ENCODE peak calls at places on chromosomes 5 and 9, in eight cellular contexts. One of them, this sample, is unnamed.

GRCh38 chr5:90131734-90132133 is 277.8 kb downstream of the CETN3 start:
- DNase-seq in ovary: no peak
- DNase-seq in CD4-positive, alpha-beta T cell: no peak
- DNase-seq in nephron progenitor cell: no peak
- DNase-seq in spleen: no peak
- DNase-seq in activated CD8-positive, alpha-beta T cell treated with anti-CD3 and anti-CD28 coated beads for 36 hours: no peak
- DNase-seq in endothelial cell: no peak
- DNase-seq in GM10248: peak; percentile 38
- DNase-seq in this sample: no peak

GRCh38 chr9:79824265-79824664 is 252.5 kb downstream of the TLE4 start:
- DNase-seq in ovary: no peak
- DNase-seq in CD4-positive, alpha-beta T cell: no peak
- DNase-seq in nephron progenitor cell: no peak
- DNase-seq in spleen: no peak
- DNase-seq in activated CD8-positive, alpha-beta T cell treated with anti-CD3 and anti-CD28 coated beads for 36 hours: no peak
- DNase-seq in endothelial cell: no peak
- DNase-seq in GM10248: no peak
- DNase-seq in this sample: no peak

GRCh38 chr5:84370176-84370575 is 14.5 kb downstream of the EDIL3 start:
- DNase-seq in ovary: no peak
- DNase-seq in CD4-positive, alpha-beta T cell: no peak
- DNase-seq in nephron progenitor cell: no peak
- DNase-seq in spleen: no peak
- DNase-seq in activated CD8-positive, alpha-beta T cell treated with anti-CD3 and anti-CD28 coated beads for 36 hours: no peak
- DNase-seq in endothelial cell: no peak
- DNase-seq in GM10248: no peak
- DNase-seq in this sample: no peak

GRCh38 chr9:72315510-72316287 is 49.3 kb downstream of the ZFAND5 start:
- DNase-seq in ovary: no peak
- DNase-seq in CD4-positive, alpha-beta T cell: no peak
- DNase-seq in nephron progenitor cell: peak; percentile 3
- DNase-seq in spleen: no peak
- DNase-seq in activated CD8-positive, alpha-beta T cell treated with anti-CD3 and anti-CD28 coated beads for 36 hours: no peak
- DNase-seq in endothelial cell: no peak
- DNase-seq in GM10248: no peak
- DNase-seq in this sample: no peak

GRCh38 chr9:73154760-73155159 is 3.1 kb downstream of the ANXA1 start:
- DNase-seq in ovary: no peak
- DNase-seq in CD4-positive, alpha-beta T cell: no peak
- DNase-seq in nephron progenitor cell: no peak
- DNase-seq in spleen: no peak
- DNase-seq in activated CD8-positive, alpha-beta T cell treated with anti-CD3 and anti-CD28 coated beads for 36 hours: peak; percentile 27
- DNase-seq in endothelial cell: no peak
- DNase-seq in GM10248: no peak
- DNase-seq in this sample: no peak

GRCh38 chr5:150464554-150465012 is 15.0 kb upstream of the RPS14 start:
- DNase-seq in ovary: peak; percentile 79
- DNase-seq in CD4-positive, alpha-beta T cell: no peak
- DNase-seq in nephron progenitor cell: no peak
- DNase-seq in spleen: no peak
- DNase-seq in activated CD8-positive, alpha-beta T cell treated with anti-CD3 and anti-CD28 coated beads for 36 hours: no peak
- DNase-seq in endothelial cell: no peak
- DNase-seq in GM10248: no peak
- DNase-seq in this sample: no peak

GRCh38 chr5:51378415-51378777 is 4.9 kb upstream of the ISL1 start:
- DNase-seq in ovary: no peak
- DNase-seq in CD4-positive, alpha-beta T cell: no peak
- DNase-seq in nephron progenitor cell: peak; percentile 50
- DNase-seq in spleen: no peak
- DNase-seq in activated CD8-positive, alpha-beta T cell treated with anti-CD3 and anti-CD28 coated beads for 36 hours: no peak
- DNase-seq in endothelial cell: peak; percentile 20
- DNase-seq in GM10248: no peak
- DNase-seq in this sample: no peak

GRCh38 chr5:127206320-127207113 is 84.1 kb upstream of the MEGF10 start:
- DNase-seq in ovary: no peak
- DNase-seq in CD4-positive, alpha-beta T cell: no peak
- DNase-seq in nephron progenitor cell: no peak
- DNase-seq in spleen: no peak
- DNase-seq in activated CD8-positive, alpha-beta T cell treated with anti-CD3 and anti-CD28 coated beads for 36 hours: no peak
- DNase-seq in endothelial cell: no peak
- DNase-seq in GM10248: no peak
- DNase-seq in this sample: no peak

GRCh38 chr9:88746744-88747398 is 211.9 kb downstream of the NXNL2 start:
- DNase-seq in ovary: no peak
- DNase-seq in CD4-positive, alpha-beta T cell: no peak
- DNase-seq in nephron progenitor cell: no peak
- DNase-seq in spleen: peak; percentile 34
- DNase-seq in activated CD8-positive, alpha-beta T cell treated with anti-CD3 and anti-CD28 coated beads for 36 hours: no peak
- DNase-seq in endothelial cell: peak; percentile 25
- DNase-seq in GM10248: no peak
- DNase-seq in this sample: no peak

GRCh38 chr5:31021181-31021624 is 172.3 kb upstream of the CDH6 start:
- DNase-seq in ovary: no peak
- DNase-seq in CD4-positive, alpha-beta T cell: no peak
- DNase-seq in nephron progenitor cell: no peak
- DNase-seq in spleen: no peak
- DNase-seq in activated CD8-positive, alpha-beta T cell treated with anti-CD3 and anti-CD28 coated beads for 36 hours: no peak
- DNase-seq in endothelial cell: no peak
- DNase-seq in GM10248: no peak
- DNase-seq in this sample: no peak

GRCh38 chr5:3202570-3202969 is 393.1 kb upstream of the IRX1 start:
- DNase-seq in ovary: no peak
- DNase-seq in CD4-positive, alpha-beta T cell: no peak
- DNase-seq in nephron progenitor cell: no peak
- DNase-seq in spleen: no peak
- DNase-seq in activated CD8-positive, alpha-beta T cell treated with anti-CD3 and anti-CD28 coated beads for 36 hours: no peak
- DNase-seq in endothelial cell: no peak
- DNase-seq in GM10248: no peak
- DNase-seq in this sample: no peak

GRCh38 chr5:145908206-145908945 is 28.0 kb upstream of the SH3RF2 start:
- DNase-seq in ovary: no peak
- DNase-seq in CD4-positive, alpha-beta T cell: no peak
- DNase-seq in nephron progenitor cell: no peak
- DNase-seq in spleen: no peak
- DNase-seq in activated CD8-positive, alpha-beta T cell treated with anti-CD3 and anti-CD28 coated beads for 36 hours: no peak
- DNase-seq in endothelial cell: no peak
- DNase-seq in GM10248: no peak
- DNase-seq in this sample: no peak
- TF ChIP-seq CTCF in ovary: no peak
- TF ChIP-seq CTCF in CD4-positive, alpha-beta T cell: no peak
- TF ChIP-seq CTCF in nephron progenitor cell: no peak
- TF ChIP-seq CTCF in spleen: no peak
- TF ChIP-seq CTCF in activated CD8-positive, alpha-beta T cell treated with anti-CD3 and anti-CD28 coated beads for 36 hours: no peak
- TF ChIP-seq CTCF in endothelial cell: no peak
- TF ChIP-seq CTCF in GM10248: no peak
- TF ChIP-seq CTCF in this sample: no peak

GRCh38 chr9:11088826-11089374 is 476.1 kb upstream of the PTPRD start:
- DNase-seq in ovary: no peak
- DNase-seq in CD4-positive, alpha-beta T cell: no peak
- DNase-seq in nephron progenitor cell: no peak
- DNase-seq in spleen: no peak
- DNase-seq in activated CD8-positive, alpha-beta T cell treated with anti-CD3 and anti-CD28 coated beads for 36 hours: no peak
- DNase-seq in endothelial cell: no peak
- DNase-seq in GM10248: no peak
- DNase-seq in this sample: no peak

GRCh38 chr9:11092974-11093373 is 480.2 kb upstream of the PTPRD start:
- DNase-seq in ovary: no peak
- DNase-seq in CD4-positive, alpha-beta T cell: no peak
- DNase-seq in nephron progenitor cell: no peak
- DNase-seq in spleen: no peak
- DNase-seq in activated CD8-positive, alpha-beta T cell treated with anti-CD3 and anti-CD28 coated beads for 36 hours: no peak
- DNase-seq in endothelial cell: no peak
- DNase-seq in GM10248: no peak
- DNase-seq in this sample: no peak
- TF ChIP-seq CTCF in ovary: no peak
- TF ChIP-seq CTCF in CD4-positive, alpha-beta T cell: no peak
- TF ChIP-seq CTCF in nephron progenitor cell: no peak
- TF ChIP-seq CTCF in spleen: no peak
- TF ChIP-seq CTCF in activated CD8-positive, alpha-beta T cell treated with anti-CD3 and anti-CD28 coated beads for 36 hours: no peak
- TF ChIP-seq CTCF in endothelial cell: no peak
- TF ChIP-seq CTCF in GM10248: no peak
- TF ChIP-seq CTCF in this sample: no peak

DNA sequence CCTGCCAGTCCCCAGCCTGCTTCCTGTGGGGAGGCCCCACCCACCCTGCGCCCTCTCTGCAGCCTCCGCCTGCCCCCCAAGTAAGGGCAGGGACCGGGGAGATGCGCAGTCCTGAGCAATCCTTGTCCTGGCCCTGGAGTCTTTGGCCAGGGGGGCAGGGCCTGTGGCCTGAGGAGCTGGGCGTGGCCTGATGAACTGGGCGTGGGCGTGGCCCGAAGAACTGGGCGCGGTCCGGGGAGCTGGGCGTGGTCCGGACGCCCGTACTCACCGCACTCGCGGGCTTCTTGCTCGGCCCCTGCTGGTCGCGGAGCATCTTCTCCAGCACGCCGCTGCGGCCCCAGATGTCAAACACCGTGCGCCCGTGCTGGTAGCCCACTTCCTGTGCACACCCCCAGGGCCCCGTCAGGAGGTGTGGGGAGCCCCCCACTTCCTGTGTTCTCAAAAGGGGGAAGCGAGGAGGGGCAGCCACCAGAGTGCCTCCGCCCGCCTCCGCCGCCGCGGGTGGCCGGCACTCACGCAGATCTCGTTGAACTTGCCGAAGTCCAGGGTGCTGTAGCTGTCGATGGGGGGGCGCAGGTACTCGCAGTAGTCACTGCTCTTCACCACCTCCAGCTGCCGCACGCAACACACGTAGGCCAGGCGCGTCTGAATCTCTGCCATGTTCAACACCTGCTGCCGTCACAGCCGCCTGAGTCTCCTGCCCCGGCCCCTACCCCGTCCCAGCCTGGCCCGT is 2.7 kb upstream of the NSMF start:
- DNase-seq in ovary: peak; percentile 50
- DNase-seq in CD4-positive, alpha-beta T cell: peak; percentile 58
- DNase-seq in nephron progenitor cell: peak; percentile 83
- DNase-seq in spleen: peak; percentile 97
- DNase-seq in activated CD8-positive, alpha-beta T cell treated with anti-CD3 and anti-CD28 coated beads for 36 hours: peak; percentile 98
- DNase-seq in endothelial cell: no peak
- DNase-seq in GM10248: peak; percentile 92
- DNase-seq in this sample: peak; percentile 29
- TF ChIP-seq CTCF in ovary: no peak
- TF ChIP-seq CTCF in CD4-positive, alpha-beta T cell: no peak
- TF ChIP-seq CTCF in nephron progenitor cell: no peak
- TF ChIP-seq CTCF in spleen: peak; percentile 42
- TF ChIP-seq CTCF in activated CD8-positive, alpha-beta T cell treated with anti-CD3 and anti-CD28 coated beads for 36 hours: no peak
- TF ChIP-seq CTCF in endothelial cell: no peak
- TF ChIP-seq CTCF in GM10248: no peak
- TF ChIP-seq CTCF in this sample: no peak

GRCh38 chr5:169850407-169850806 is 129.9 kb downstream of the INSYN2B start:
- DNase-seq in ovary: no peak
- DNase-seq in CD4-positive, alpha-beta T cell: no peak
- DNase-seq in nephron progenitor cell: no peak
- DNase-seq in spleen: no peak
- DNase-seq in activated CD8-positive, alpha-beta T cell treated with anti-CD3 and anti-CD28 coated beads for 36 hours: peak; percentile 11
- DNase-seq in endothelial cell: no peak
- DNase-seq in GM10248: no peak
- DNase-seq in this sample: no peak
- TF ChIP-seq CTCF in ovary: no peak
- TF ChIP-seq CTCF in CD4-positive, alpha-beta T cell: no peak
- TF ChIP-seq CTCF in nephron progenitor cell: no peak
- TF ChIP-seq CTCF in spleen: no peak
- TF ChIP-seq CTCF in activated CD8-positive, alpha-beta T cell treated with anti-CD3 and anti-CD28 coated beads for 36 hours: peak; percentile 28
- TF ChIP-seq CTCF in endothelial cell: peak; percentile 51
- TF ChIP-seq CTCF in GM10248: no peak
- TF ChIP-seq CTCF in this sample: no peak

This sample was measured in mesothelial cell of epicardium.